ENCODE peak calls at places on chromosomes 13 and 19, in six cellular contexts. One of them, this sample, is unnamed.

GRCh38 chr19:28705008-28705407 is 507.9 kb downstream of the UQCRFS1 start:
- DNase-seq in heart right ventricle: no peak
- DNase-seq in uterus: no peak
- DNase-seq in CD4-positive, alpha-beta T cell: no peak
- DNase-seq in endodermal cell: no peak
- DNase-seq in adrenal gland: no peak
- DNase-seq in this sample: no peak

GRCh38 chr13:36736119-36736726 is 62.4 kb downstream of the SERTM1 start:
- DNase-seq in adrenal gland: peak
- DNase-seq in CD4-positive, alpha-beta T cell: no peak
- DNase-seq in endodermal cell: peak
- DNase-seq in uterus: peak
- DNase-seq in heart right ventricle: no peak
- DNase-seq in this sample: no peak

GRCh38 chr13:48644951-48645350 is 8.8 kb upstream of the CYSLTR2 start:
- DNase-seq in endodermal cell: no peak
- DNase-seq in CD4-positive, alpha-beta T cell: no peak
- DNase-seq in heart right ventricle: no peak
- DNase-seq in adrenal gland: no peak
- DNase-seq in uterus: no peak
- DNase-seq in this sample: no peak

GRCh38 chr19:2483484-2484151 is 7.7 kb downstream of the GADD45B start:
- DNase-seq in uterus: no peak
- DNase-seq in endodermal cell: peak
- DNase-seq in CD4-positive, alpha-beta T cell: no peak
- DNase-seq in heart right ventricle: no peak
- DNase-seq in adrenal gland: no peak
- DNase-seq in this sample: no peak

GRCh38 chr13:94550030-94550738 is 45.8 kb downstream of the TGDS start:
- DNase-seq in adrenal gland: peak
- DNase-seq in heart right ventricle: no peak
- DNase-seq in CD4-positive, alpha-beta T cell: no peak
- DNase-seq in endodermal cell: no peak
- DNase-seq in uterus: no peak
- DNase-seq in this sample: no peak

GRCh38 chr19:3857449-3858003 is 11.3 kb downstream of the ZFR2 start:
- DNase-seq in uterus: no peak
- DNase-seq in adrenal gland: no peak
- DNase-seq in endodermal cell: no peak
- DNase-seq in CD4-positive, alpha-beta T cell: no peak
- DNase-seq in heart right ventricle: no peak
- DNase-seq in this sample: peak

GRCh38 chr19:5369962-5370367 is 29.4 kb upstream of the PTPRS start:
- DNase-seq in adrenal gland: peak
- DNase-seq in CD4-positive, alpha-beta T cell: no peak
- DNase-seq in endodermal cell: peak
- DNase-seq in uterus: peak
- DNase-seq in heart right ventricle: peak
- DNase-seq in this sample: no peak

GRCh38 chr19:9032136-9032626 is 22.0 kb upstream of the MUC16 start:
- DNase-seq in heart right ventricle: no peak
- DNase-seq in CD4-positive, alpha-beta T cell: no peak
- DNase-seq in endodermal cell: no peak
- DNase-seq in adrenal gland: no peak
- DNase-seq in uterus: no peak
- DNase-seq in this sample: no peak

GRCh38 chr19:16342002-16342715 is 17.5 kb downstream of the KLF2 start:
- DNase-seq in endodermal cell: no peak
- DNase-seq in adrenal gland: no peak
- DNase-seq in CD4-positive, alpha-beta T cell: no peak
- DNase-seq in heart right ventricle: no peak
- DNase-seq in uterus: no peak
- DNase-seq in this sample: no peak

GRCh38 chr13:45100855-45101254 is 19.5 kb upstream of the GTF2F2 start:
- DNase-seq in CD4-positive, alpha-beta T cell: no peak
- DNase-seq in heart right ventricle: no peak
- DNase-seq in adrenal gland: no peak
- DNase-seq in endodermal cell: no peak
- DNase-seq in uterus: no peak
- DNase-seq in this sample: no peak

GRCh38 chr13:109408596-109409382 is 377.6 kb downstream of the IRS2 start:
- DNase-seq in endodermal cell: no peak
- DNase-seq in adrenal gland: no peak
- DNase-seq in uterus: no peak
- DNase-seq in CD4-positive, alpha-beta T cell: no peak
- DNase-seq in heart right ventricle: no peak
- DNase-seq in this sample: no peak

GRCh38 chr19:18832331-18833140 is 777 bp downstream of the UPF1 start:
- DNase-seq in heart right ventricle: no peak
- DNase-seq in CD4-positive, alpha-beta T cell: no peak
- DNase-seq in endodermal cell: peak
- DNase-seq in uterus: no peak
- DNase-seq in adrenal gland: peak
- DNase-seq in this sample: no peak

GRCh38 chr19:42246143-42246868 is 3.9 kb upstream of the GSK3A start:
- DNase-seq in CD4-positive, alpha-beta T cell: no peak
- DNase-seq in uterus: peak
- DNase-seq in adrenal gland: peak
- DNase-seq in heart right ventricle: peak
- DNase-seq in endodermal cell: peak
- DNase-seq in this sample: peak

GRCh38 chr19:39996218-39996810 is 546 bp upstream of the ZNF546 start:
- DNase-seq in heart right ventricle: no peak
- DNase-seq in adrenal gland: peak
- DNase-seq in endodermal cell: no peak
- DNase-seq in uterus: no peak
- DNase-seq in CD4-positive, alpha-beta T cell: no peak
- DNase-seq in this sample: no peak

GRCh38 chr13:65417953-65418352 is 1812.2 kb downstream of the PCDH9 start:
- DNase-seq in adrenal gland: no peak
- DNase-seq in endodermal cell: no peak
- DNase-seq in uterus: no peak
- DNase-seq in CD4-positive, alpha-beta T cell: no peak
- DNase-seq in heart right ventricle: no peak
- DNase-seq in this sample: no peak

GRCh38 chr13:100512422-100512821 is 76.2 kb downstream of the GGACT start:
- DNase-seq in adrenal gland: no peak
- DNase-seq in endodermal cell: no peak
- DNase-seq in CD4-positive, alpha-beta T cell: no peak
- DNase-seq in heart right ventricle: no peak
- DNase-seq in uterus: no peak
- DNase-seq in this sample: no peak

GRCh38 chr13:72507394-72508199 is 219.8 kb downstream of the MZT1 start:
- DNase-seq in endodermal cell: no peak
- DNase-seq in heart right ventricle: no peak
- DNase-seq in CD4-positive, alpha-beta T cell: no peak
- DNase-seq in uterus: no peak
- DNase-seq in adrenal gland: no peak
- DNase-seq in this sample: no peak

GRCh38 chr19:40217027-40217810 is 965 bp downstream of the TTC9B start:
- DNase-seq in adrenal gland: no peak
- DNase-seq in heart right ventricle: no peak
- DNase-seq in uterus: no peak
- DNase-seq in CD4-positive, alpha-beta T cell: no peak
- DNase-seq in endodermal cell: peak
- DNase-seq in this sample: no peak

GRCh38 chr19:11612816-11613511 is 15.7 kb downstream of the ZNF627 start:
- DNase-seq in CD4-positive, alpha-beta T cell: no peak
- DNase-seq in uterus: no peak
- DNase-seq in heart right ventricle: no peak
- DNase-seq in adrenal gland: no peak
- DNase-seq in endodermal cell: no peak
- DNase-seq in this sample: no peak

GRCh38 chr19:10735741-10736140 is 17.9 kb downstream of the DNM2 start:
- DNase-seq in endodermal cell: no peak
- DNase-seq in heart right ventricle: no peak
- DNase-seq in uterus: no peak
- DNase-seq in adrenal gland: no peak
- DNase-seq in CD4-positive, alpha-beta T cell: no peak
- DNase-seq in this sample: no peak

GRCh38 chr13:40508112-40508511 is 158.3 kb downstream of the FOXO1 start:
- DNase-seq in adrenal gland: no peak
- DNase-seq in uterus: peak
- DNase-seq in heart right ventricle: no peak
- DNase-seq in CD4-positive, alpha-beta T cell: no peak
- DNase-seq in endodermal cell: no peak
- DNase-seq in this sample: no peak

GRCh38 chr13:21871919-21872318 is 201.0 kb downstream of the FGF9 start:
- DNase-seq in adrenal gland: no peak
- DNase-seq in heart right ventricle: no peak
- DNase-seq in uterus: no peak
- DNase-seq in CD4-positive, alpha-beta T cell: no peak
- DNase-seq in endodermal cell: no peak
- DNase-seq in this sample: no peak

GRCh38 chr19:50723069-50723468 is at the start of gene CLEC11A:
- DNase-seq in CD4-positive, alpha-beta T cell: no peak
- DNase-seq in endodermal cell: peak
- DNase-seq in uterus: peak
- DNase-seq in adrenal gland: no peak
- DNase-seq in heart right ventricle: peak
- DNase-seq in this sample: no peak

GRCh38 chr13:21326155-21327030 is 132.7 kb downstream of the ZDHHC20 start:
- DNase-seq in heart right ventricle: no peak
- DNase-seq in endodermal cell: peak
- DNase-seq in CD4-positive, alpha-beta T cell: no peak
- DNase-seq in adrenal gland: peak
- DNase-seq in uterus: peak
- DNase-seq in this sample: peak

GRCh38 chr19:17944301-17944700 is 11.5 kb downstream of the CCDC124 start:
- DNase-seq in endodermal cell: no peak
- DNase-seq in CD4-positive, alpha-beta T cell: no peak
- DNase-seq in adrenal gland: peak
- DNase-seq in uterus: no peak
- DNase-seq in heart right ventricle: no peak
- DNase-seq in this sample: peak

GRCh38 chr19:50315773-50316448 is 13.3 kb downstream of the KCNC3 start:
- DNase-seq in uterus: no peak
- DNase-seq in heart right ventricle: no peak
- DNase-seq in CD4-positive, alpha-beta T cell: no peak
- DNase-seq in adrenal gland: no peak
- DNase-seq in endodermal cell: peak
- DNase-seq in this sample: no peak

GRCh38 chr13:47158583-47158982 is 261.7 kb upstream of the HTR2A start:
- DNase-seq in adrenal gland: no peak
- DNase-seq in CD4-positive, alpha-beta T cell: no peak
- DNase-seq in endodermal cell: no peak
- DNase-seq in heart right ventricle: no peak
- DNase-seq in uterus: no peak
- DNase-seq in this sample: no peak

GRCh38 chr19:17255150-17255621 is 9.4 kb downstream of the USHBP1 start:
- DNase-seq in CD4-positive, alpha-beta T cell: no peak
- DNase-seq in uterus: no peak
- DNase-seq in endodermal cell: peak
- DNase-seq in adrenal gland: no peak
- DNase-seq in heart right ventricle: no peak
- DNase-seq in this sample: no peak

GRCh38 chr13:46211116-46211515 is 612 bp upstream of the LRRC63 start:
- DNase-seq in heart right ventricle: no peak
- DNase-seq in CD4-positive, alpha-beta T cell: no peak
- DNase-seq in endodermal cell: no peak
- DNase-seq in uterus: no peak
- DNase-seq in adrenal gland: peak
- DNase-seq in this sample: no peak

GRCh38 chr19:494171-495046 is 1.9 kb upstream of the MADCAM1 start:
- DNase-seq in CD4-positive, alpha-beta T cell: no peak
- DNase-seq in uterus: no peak
- DNase-seq in heart right ventricle: peak
- DNase-seq in endodermal cell: peak
- DNase-seq in adrenal gland: no peak
- DNase-seq in this sample: no peak
- H3K27ac ChIP-seq in CD4-positive, alpha-beta T cell: no peak
- H3K27ac ChIP-seq in uterus: no peak
- H3K27ac ChIP-seq in heart right ventricle: no peak
- H3K27ac ChIP-seq in endodermal cell: no peak
- H3K27ac ChIP-seq in adrenal gland: no peak
- H3K27ac ChIP-seq in this sample: no peak

DNA sequence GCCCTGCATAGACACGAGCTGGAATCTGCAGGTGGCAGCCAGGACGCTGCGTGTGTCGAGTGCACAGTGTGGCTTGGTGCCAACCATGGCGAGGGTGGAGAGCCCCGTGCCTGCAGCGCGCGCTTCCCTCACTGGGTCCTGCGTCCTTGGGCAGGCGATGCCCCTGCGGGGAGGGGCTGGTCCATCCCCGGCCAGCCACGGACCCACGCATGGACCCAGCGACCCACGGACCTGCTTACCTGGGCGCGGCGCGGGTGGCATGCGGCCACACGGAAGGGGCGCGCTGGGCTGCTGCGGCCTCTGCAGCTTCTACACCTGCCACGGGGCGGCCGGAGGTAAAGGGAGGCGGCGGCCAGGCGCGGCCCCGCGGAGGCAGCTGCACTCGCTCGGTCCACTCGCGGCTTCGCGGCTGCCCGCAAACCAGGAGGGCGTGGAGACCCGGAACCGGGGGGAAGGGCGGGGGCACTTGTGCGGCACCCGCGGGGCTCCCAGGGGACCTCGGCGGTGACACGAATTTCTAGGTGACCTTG is 569 bp upstream of the MCF2L start:
- DNase-seq in uterus: no peak
- DNase-seq in heart right ventricle: peak
- DNase-seq in CD4-positive, alpha-beta T cell: peak
- DNase-seq in adrenal gland: peak
- DNase-seq in endodermal cell: peak
- DNase-seq in this sample: no peak
- H3K27ac ChIP-seq in uterus: peak
- H3K27ac ChIP-seq in heart right ventricle: peak
- H3K27ac ChIP-seq in CD4-positive, alpha-beta T cell: peak
- H3K27ac ChIP-seq in adrenal gland: no peak
- H3K27ac ChIP-seq in endodermal cell: no peak
- H3K27ac ChIP-seq in this sample: no peak

GRCh38 chr13:50589139-50589538 is 254.4 kb downstream of the DLEU7 start:
- DNase-seq in endodermal cell: no peak
- DNase-seq in adrenal gland: peak
- DNase-seq in uterus: no peak
- DNase-seq in CD4-positive, alpha-beta T cell: no peak
- DNase-seq in heart right ventricle: no peak
- DNase-seq in this sample: no peak

GRCh38 chr13:50587839-50588373 is 255.6 kb downstream of the DLEU7 start:
- DNase-seq in CD4-positive, alpha-beta T cell: no peak
- DNase-seq in heart right ventricle: no peak
- DNase-seq in adrenal gland: no peak
- DNase-seq in endodermal cell: no peak
- DNase-seq in uterus: no peak
- DNase-seq in this sample: no peak

GRCh38 chr13:50588736-50589135 is 254.8 kb downstream of the DLEU7 start:
- DNase-seq in uterus: no peak
- DNase-seq in heart right ventricle: no peak
- DNase-seq in CD4-positive, alpha-beta T cell: no peak
- DNase-seq in endodermal cell: no peak
- DNase-seq in adrenal gland: no peak
- DNase-seq in this sample: no peak

GRCh38 chr13:50587122-50587521 is 256.4 kb downstream of the DLEU7 start:
- DNase-seq in uterus: no peak
- DNase-seq in adrenal gland: no peak
- DNase-seq in heart right ventricle: no peak
- DNase-seq in CD4-positive, alpha-beta T cell: no peak
- DNase-seq in endodermal cell: no peak
- DNase-seq in this sample: no peak

GRCh38 chr13:50589651-50590054 is 253.8 kb downstream of the DLEU7 start:
- DNase-seq in heart right ventricle: no peak
- DNase-seq in adrenal gland: peak
- DNase-seq in CD4-positive, alpha-beta T cell: no peak
- DNase-seq in uterus: no peak
- DNase-seq in endodermal cell: no peak
- DNase-seq in this sample: no peak
- H3K27ac ChIP-seq in heart right ventricle: no peak
- H3K27ac ChIP-seq in adrenal gland: no peak
- H3K27ac ChIP-seq in CD4-positive, alpha-beta T cell: no peak
- H3K27ac ChIP-seq in uterus: peak
- H3K27ac ChIP-seq in endodermal cell: no peak
- H3K27ac ChIP-seq in this sample: no peak

GRCh38 chr19:56750658-56751057 is 79.1 kb upstream of the ZNF835 start:
- DNase-seq in CD4-positive, alpha-beta T cell: no peak
- DNase-seq in heart right ventricle: no peak
- DNase-seq in endodermal cell: no peak
- DNase-seq in adrenal gland: no peak
- DNase-seq in uterus: no peak
- DNase-seq in this sample: no peak
- H3K27ac ChIP-seq in CD4-positive, alpha-beta T cell: no peak
- H3K27ac ChIP-seq in heart right ventricle: no peak
- H3K27ac ChIP-seq in endodermal cell: no peak
- H3K27ac ChIP-seq in adrenal gland: no peak
- H3K27ac ChIP-seq in uterus: no peak
- H3K27ac ChIP-seq in this sample: peak